ENCODE peak calls at places on chromosomes 12 and 14, in seven cellular contexts. A is cardiac muscle cell, K is upper lobe of right lung, S is tibial nerve, W is GM23248, D is Panc1, F is adipocyte. E is an unnamed sample.

GRCh38 chr12:67420506-67420905 is 151.3 kb downstream of the CAND1 start:
- DNase-seq in A (no peak), K (no peak), S (no peak), W (no peak), D (no peak), F (no peak), E (no peak)

GRCh38 chr12:93819048-93819491 is 141.9 kb downstream of the CRADD start:
- DNase-seq in A (peak; percentile 91), K (no peak), S (peak; percentile 54), W (peak; percentile 95), D (no peak), F (peak; percentile 23), E (no peak)

GRCh38 chr12:93403988-93404803 is 26.5 kb downstream of the NUDT4 start:
- DNase-seq in A (peak; percentile 77), K (no peak), S (no peak), W (no peak), D (no peak), F (peak; percentile 62), E (no peak)

GRCh38 chr12:34597548-34598351 is 575.5 kb downstream of the ALG10 start:
- DNase-seq in A (no peak), K (peak; percentile 37), S (no peak), W (no peak), D (no peak), F (no peak), E (no peak)

GRCh38 chr12:66550626-66551025 is 128.2 kb downstream of the GRIP1 start:
- DNase-seq in A (no peak), K (no peak), S (no peak), W (no peak), D (no peak), F (no peak), E (no peak)

GRCh38 chr14:55938249-55938791 is 179.9 kb upstream of the PELI2 start:
- DNase-seq in A (peak; percentile 34), K (no peak), S (no peak), W (peak; percentile 64), D (no peak), F (peak; percentile 71), E (no peak)

GRCh38 chr14:105503918-105504692 is 13.1 kb downstream of the TEDC1 start:
- DNase-seq in A (no peak), K (peak; percentile 58), S (no peak), W (no peak), D (no peak), F (no peak), E (no peak)

GRCh38 chr14:81323621-81324400 is 76.3 kb downstream of the STON2 start:
- DNase-seq in A (no peak), K (no peak), S (no peak), W (no peak), D (no peak), F (no peak), E (no peak)

GRCh38 chr12:26238341-26239126 is 43.2 kb downstream of the SSPN start:
- DNase-seq in A (peak; percentile 15), K (no peak), S (peak; percentile 41), W (peak; percentile 10), D (no peak), F (peak; percentile 35), E (no peak)

GRCh38 chr14:68076451-68076850 is 256.9 kb downstream of the RAD51B start:
- DNase-seq in A (no peak), K (no peak), S (no peak), W (peak; percentile 40), D (no peak), F (peak; percentile 30), E (no peak)

GRCh38 chr12:46450279-46450748 is 77.7 kb upstream of the SLC38A2 start:
- DNase-seq in A (peak; percentile 52), K (peak; percentile 66), S (peak; percentile 59), W (no peak), D (no peak), F (no peak), E (no peak)

GRCh38 chr12:57743769-57744168 is 1.1 kb upstream of the TSPAN31 start:
- DNase-seq in A (no peak), K (no peak), S (no peak), W (no peak), D (no peak), F (no peak), E (no peak)

GRCh38 chr12:57745485-57745881 is 644 bp downstream of the TSPAN31 start:
- DNase-seq in A (no peak), K (no peak), S (no peak), W (peak; percentile 29), D (no peak), F (no peak), E (no peak)

GRCh38 chr12:57746025-57746424 is 1.2 kb downstream of the TSPAN31 start:
- DNase-seq in A (no peak), K (no peak), S (no peak), W (no peak), D (no peak), F (no peak), E (no peak)

GRCh38 chr12:57744194-57744776 is 554 bp upstream of the TSPAN31 start:
- DNase-seq in A (no peak), K (peak; percentile 87), S (peak; percentile 79), W (peak; percentile 83), D (peak; percentile 73), F (peak; percentile 93), E (no peak)

DNA sequence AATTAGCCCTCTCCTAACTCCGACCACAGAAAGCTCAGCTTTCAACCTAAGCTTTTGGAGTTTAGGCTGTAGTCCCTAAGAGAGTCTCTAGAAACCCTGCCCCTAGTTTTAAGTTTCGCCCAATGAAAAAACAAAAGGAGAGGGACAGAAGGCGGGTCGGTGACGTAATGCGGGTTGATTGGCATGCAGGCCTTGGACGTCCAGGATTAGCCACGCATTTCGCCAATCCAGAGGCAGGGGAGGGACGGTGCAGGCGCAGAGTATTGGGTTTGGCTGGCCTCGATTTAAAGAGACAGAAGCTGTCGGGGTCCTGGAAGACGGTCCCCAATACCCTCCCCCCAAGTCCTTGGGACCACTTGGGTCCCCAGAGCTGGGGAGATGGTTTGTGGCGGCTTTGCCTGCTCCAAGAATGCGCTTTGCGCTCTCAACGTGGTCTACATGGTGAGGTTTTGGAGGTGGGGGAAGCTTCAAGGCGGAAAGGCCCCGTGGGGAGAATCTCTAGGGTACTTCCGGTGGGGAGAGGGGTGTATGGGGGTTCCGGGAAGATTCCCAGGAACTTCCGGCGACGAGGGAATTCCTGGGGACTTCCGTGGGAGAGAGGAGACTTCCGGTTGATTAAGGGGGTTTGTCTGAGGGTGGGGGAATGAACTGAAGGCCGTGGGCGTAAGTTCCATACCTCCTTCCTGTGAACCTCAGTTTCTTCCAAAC is at the start of gene TSPAN31:
- DNase-seq in A (peak; percentile 99), K (peak; percentile 98), S (peak; percentile 98), W (peak; percentile 99), D (peak; percentile 95), F (peak; percentile 99), E (peak; percentile 93)
- H3K4me1 ChIP-seq in A (no peaks in the 10 kb centered on the region), K (peaks cover 14% of the 10 kb centered on the region), S (peaks cover 9% of the 10 kb centered on the region), W (peaks cover 5% of the 10 kb centered on the region), D (peaks cover 7% of the 10 kb centered on the region), F (peaks cover 17% of the 10 kb centered on the region), E (peaks cover 44% of the 10 kb centered on the region)

DNA sequence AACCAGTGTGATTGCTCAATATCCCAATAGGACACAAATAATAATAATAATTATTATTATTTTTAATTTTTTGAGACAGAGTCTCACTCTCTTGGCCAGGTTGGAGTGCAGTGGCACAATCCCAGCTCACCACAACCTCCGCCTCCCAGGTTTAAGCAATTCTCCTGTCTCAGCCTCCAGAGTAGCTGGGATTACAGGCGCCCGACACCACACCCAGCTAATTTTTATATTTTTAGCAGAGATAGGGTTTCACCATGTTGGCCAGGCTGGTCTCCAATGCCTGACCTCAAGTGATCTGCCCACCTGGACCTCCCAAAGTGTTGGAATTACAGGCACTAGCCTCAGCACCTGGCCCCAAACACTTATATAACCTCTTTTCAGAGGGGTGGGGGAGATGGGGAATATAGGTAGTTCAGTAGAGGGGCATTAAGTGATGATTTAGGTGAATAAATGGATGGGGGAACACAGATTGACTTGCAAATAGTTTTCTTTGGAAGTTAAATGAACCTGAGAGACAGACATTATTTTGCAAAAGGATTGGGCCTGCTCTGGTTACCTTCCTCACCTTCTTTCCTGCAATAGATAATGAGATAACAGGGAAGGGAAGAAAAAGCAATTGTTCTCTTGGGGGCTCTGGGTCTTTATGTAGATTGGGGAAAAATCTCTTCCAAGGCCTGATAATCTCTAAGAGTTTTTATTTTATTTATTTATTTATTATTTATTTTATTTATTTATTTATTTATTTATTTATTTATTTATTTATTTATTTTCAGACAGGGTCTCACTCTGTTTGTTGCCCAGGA is 57.7 kb downstream of the RESF1 start:
- DNase-seq in A (no peak), K (no peak), S (no peak), W (no peak), D (no peak), F (no peak), E (no peak)
- H3K9me3 ChIP-seq in A (no peaks in the 10 kb centered on the region), K (no peaks in the 10 kb centered on the region), S (no peaks in the 10 kb centered on the region), W (no peaks in the 10 kb centered on the region), D (no peaks in the 10 kb centered on the region), F (no peaks in the 10 kb centered on the region), E (no peaks in the 10 kb centered on the region)

GRCh38 chr12:116689586-116689985 is 48.3 kb downstream of the SPRING1 start:
- DNase-seq in A (no peak), K (no peak), S (no peak), W (no peak), D (no peak), F (no peak), E (no peak)
- H3K4me3 ChIP-seq in A (no peak overlapping the region), K (no peak overlapping the region), S (no peak overlapping the region), W (no peak overlapping the region), D (no peak overlapping the region), F (no peak overlapping the region), E (no peak overlapping the region)

GRCh38 chr14:101733211-101733610 is 28.3 kb upstream of the PPP2R5C start:
- DNase-seq in A (peak; percentile 68), K (no peak), S (no peak), W (peak; percentile 63), D (no peak), F (no peak), E (no peak)

GRCh38 chr14:101729382-101729781 is 32.1 kb upstream of the PPP2R5C start:
- DNase-seq in A (no peak), K (no peak), S (no peak), W (no peak), D (no peak), F (no peak), E (no peak)

GRCh38 chr14:101732128-101732527 is 29.4 kb upstream of the PPP2R5C start:
- DNase-seq in A (peak; percentile 52), K (no peak), S (no peak), W (peak; percentile 20), D (no peak), F (no peak), E (no peak)

GRCh38 chr14:101730626-101731186 is 30.8 kb upstream of the PPP2R5C start:
- DNase-seq in A (no peak), K (peak; percentile 58), S (no peak), W (no peak), D (no peak), F (no peak), E (no peak)

DNA sequence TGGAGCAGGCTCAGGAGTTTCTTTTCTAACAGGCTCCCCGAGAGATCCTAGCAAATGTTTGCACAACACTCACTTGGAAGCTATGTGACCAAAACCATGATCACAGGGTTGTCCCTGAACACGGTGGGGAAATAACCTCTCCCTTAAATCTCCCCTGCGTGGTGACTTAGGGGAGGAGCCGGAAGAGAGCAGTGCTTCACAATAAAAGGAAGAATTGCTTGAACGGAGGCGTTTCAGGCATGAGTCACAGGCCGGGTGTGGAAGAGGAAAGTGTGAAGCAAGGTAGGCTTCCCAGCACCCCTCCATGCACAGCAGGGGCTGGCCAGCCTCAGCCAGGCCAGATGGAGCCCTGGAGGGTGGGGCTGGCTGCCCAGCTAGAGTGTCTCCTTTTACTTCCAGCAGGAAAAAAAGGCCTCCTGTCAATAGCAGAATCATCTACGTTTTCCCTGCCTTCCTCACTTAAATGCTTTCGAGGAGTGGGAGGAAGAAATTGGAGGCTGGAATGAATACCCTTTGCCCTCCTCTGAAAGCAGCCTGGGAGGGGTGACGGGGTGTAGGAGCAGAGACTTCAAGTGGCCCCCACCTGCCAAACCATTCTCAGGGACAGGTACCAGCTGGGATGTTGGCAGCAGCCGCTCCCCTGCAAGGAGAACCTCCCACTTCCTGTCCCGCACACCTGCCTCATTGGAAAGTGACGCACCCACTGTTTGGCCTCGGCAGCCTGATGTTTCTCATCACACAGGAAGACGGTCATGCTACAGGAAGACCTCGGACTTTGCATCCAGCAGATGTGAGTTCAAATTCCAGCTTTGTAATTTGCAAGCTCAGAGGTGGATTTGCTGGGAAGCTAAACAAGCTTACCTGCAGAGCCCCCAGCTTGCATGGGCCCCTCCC is 30.1 kb upstream of the PPP2R5C start:
- DNase-seq in A (peak; percentile 85), K (peak; percentile 90), S (no peak), W (peak; percentile 90), D (no peak), F (peak; percentile 50), E (peak; percentile 74)
- H3K4me1 ChIP-seq in A (no peaks in the 10 kb centered on the region), K (peaks cover 16% of the 10 kb centered on the region), S (peaks cover 11% of the 10 kb centered on the region), W (peaks cover 12% of the 10 kb centered on the region), D (peaks cover 7% of the 10 kb centered on the region), F (peaks cover 10% of the 10 kb centered on the region), E (peaks cover 29% of the 10 kb centered on the region)